ENCODE peak calls at places on chromosomes 1 and 21, in four cellular contexts. One of them, this sample, is unnamed.

GRCh38 chr21:26769613-26770188 is 75.5 kb downstream of the ADAMTS1 start:
- DNase-seq in tibial artery: no peak
- DNase-seq in heart left ventricle: no peak
- DNase-seq in IMR-90: peak; percentile 73
- DNase-seq in this sample: peak; percentile 50

GRCh38 chr1:66925944-66926343 is 1.2 kb downstream of the MIER1 start:
- DNase-seq in IMR-90: no peak
- DNase-seq in heart left ventricle: no peak
- DNase-seq in tibial artery: no peak
- DNase-seq in this sample: no peak

GRCh38 chr1:240595476-240595875 is 16.5 kb downstream of the GREM2 start:
- DNase-seq in IMR-90: no peak
- DNase-seq in heart left ventricle: no peak
- DNase-seq in tibial artery: no peak
- DNase-seq in this sample: no peak

GRCh38 chr1:3271866-3272265 is 182.6 kb upstream of the ARHGEF16 start:
- DNase-seq in IMR-90: no peak
- DNase-seq in heart left ventricle: peak; percentile 48
- DNase-seq in tibial artery: no peak
- DNase-seq in this sample: no peak

GRCh38 chr1:38076455-38076854 is 29.9 kb upstream of the POU3F1 start:
- DNase-seq in tibial artery: no peak
- DNase-seq in IMR-90: no peak
- DNase-seq in heart left ventricle: no peak
- DNase-seq in this sample: no peak

GRCh38 chr21:26795866-26796329 is 49.3 kb downstream of the ADAMTS1 start:
- DNase-seq in tibial artery: peak; percentile 80
- DNase-seq in heart left ventricle: peak; percentile 77
- DNase-seq in IMR-90: peak; percentile 100
- DNase-seq in this sample: no peak

GRCh38 chr1:24149854-24150227 is 6.9 kb upstream of the IL22RA1 start:
- DNase-seq in tibial artery: no peak
- DNase-seq in heart left ventricle: peak; percentile 44
- DNase-seq in IMR-90: peak; percentile 69
- DNase-seq in this sample: no peak

GRCh38 chr1:52296345-52296744 is 69.7 kb downstream of the CC2D1B start:
- DNase-seq in heart left ventricle: no peak
- DNase-seq in tibial artery: no peak
- DNase-seq in IMR-90: peak; percentile 68
- DNase-seq in this sample: peak; percentile 27

GRCh38 chr1:11729498-11730428 is 6.2 kb upstream of the AGTRAP start:
- DNase-seq in tibial artery: no peak
- DNase-seq in heart left ventricle: no peak
- DNase-seq in IMR-90: no peak
- DNase-seq in this sample: peak; percentile 60

GRCh38 chr1:27388337-27389005 is 4.0 kb upstream of the GPR3 start:
- DNase-seq in IMR-90: no peak
- DNase-seq in heart left ventricle: peak; percentile 69
- DNase-seq in tibial artery: peak; percentile 79
- DNase-seq in this sample: peak; percentile 74

GRCh38 chr1:17212487-17213121 is 7.7 kb downstream of the PADI1 start:
- DNase-seq in IMR-90: peak; percentile 73
- DNase-seq in tibial artery: no peak
- DNase-seq in heart left ventricle: no peak
- DNase-seq in this sample: peak; percentile 89

GRCh38 chr21:35697321-35697808 is 363.0 kb downstream of the SETD4 start:
- DNase-seq in tibial artery: peak; percentile 70
- DNase-seq in heart left ventricle: peak; percentile 72
- DNase-seq in IMR-90: peak; percentile 35
- DNase-seq in this sample: peak; percentile 81

GRCh38 chr1:57424231-57425027 is 569 bp upstream of the DAB1 start:
- DNase-seq in IMR-90: peak; percentile 41
- DNase-seq in heart left ventricle: peak; percentile 50
- DNase-seq in tibial artery: no peak
- DNase-seq in this sample: peak; percentile 86

GRCh38 chr1:24995661-24996060 is 65.6 kb upstream of the RUNX3 start:
- DNase-seq in tibial artery: no peak
- DNase-seq in heart left ventricle: no peak
- DNase-seq in IMR-90: no peak
- DNase-seq in this sample: no peak

GRCh38 chr1:6948416-6948815 is 163.2 kb downstream of the CAMTA1 start:
- DNase-seq in heart left ventricle: no peak
- DNase-seq in IMR-90: no peak
- DNase-seq in tibial artery: no peak
- DNase-seq in this sample: no peak

GRCh38 chr1:29798699-29799566 is 562.6 kb downstream of the PTPRU start:
- DNase-seq in IMR-90: no peak
- DNase-seq in tibial artery: no peak
- DNase-seq in heart left ventricle: no peak
- DNase-seq in this sample: no peak

GRCh38 chr1:38476111-38476783 is 383.3 kb downstream of the RRAGC start:
- DNase-seq in heart left ventricle: no peak
- DNase-seq in tibial artery: no peak
- DNase-seq in IMR-90: no peak
- DNase-seq in this sample: no peak

GRCh38 chr1:103492003-103492665 is 33.4 kb upstream of the RNPC3 start:
- DNase-seq in IMR-90: no peak
- DNase-seq in tibial artery: no peak
- DNase-seq in heart left ventricle: no peak
- DNase-seq in this sample: no peak

GRCh38 chr1:247212914-247213617 is 41.2 kb upstream of the ZNF124 start:
- DNase-seq in heart left ventricle: no peak
- DNase-seq in tibial artery: no peak
- DNase-seq in IMR-90: no peak
- DNase-seq in this sample: no peak

GRCh38 chr1:237879195-237879594 is 11.5 kb downstream of the ZP4 start:
- DNase-seq in heart left ventricle: no peak
- DNase-seq in tibial artery: no peak
- DNase-seq in IMR-90: peak; percentile 56
- DNase-seq in this sample: no peak

GRCh38 chr1:9996624-9997582 is at the start of gene RBP7:
- DNase-seq in heart left ventricle: peak; percentile 34
- DNase-seq in IMR-90: no peak
- DNase-seq in tibial artery: peak; percentile 66
- DNase-seq in this sample: no peak

GRCh38 chr1:26293911-26294463 is 12.4 kb downstream of the UBXN11 start:
- DNase-seq in heart left ventricle: no peak
- DNase-seq in IMR-90: no peak
- DNase-seq in tibial artery: peak; percentile 55
- DNase-seq in this sample: no peak

GRCh38 chr1:66351913-66352312 is 182.0 kb upstream of the SGIP1 start:
- DNase-seq in tibial artery: no peak
- DNase-seq in IMR-90: no peak
- DNase-seq in heart left ventricle: no peak
- DNase-seq in this sample: no peak

GRCh38 chr1:2966940-2967725 is 54.1 kb upstream of the ACTRT2 start:
- DNase-seq in heart left ventricle: peak; percentile 12
- DNase-seq in tibial artery: peak; percentile 58
- DNase-seq in IMR-90: no peak
- DNase-seq in this sample: no peak

GRCh38 chr1:27299385-27300252 is 22.3 kb upstream of the TMEM222 start:
- DNase-seq in tibial artery: peak; percentile 65
- DNase-seq in heart left ventricle: peak; percentile 82
- DNase-seq in IMR-90: peak; percentile 100
- DNase-seq in this sample: peak; percentile 76

GRCh38 chr1:14778882-14779594 is 180.6 kb downstream of the KAZN start:
- DNase-seq in IMR-90: peak; percentile 15
- DNase-seq in tibial artery: no peak
- DNase-seq in heart left ventricle: no peak
- DNase-seq in this sample: peak; percentile 56

GRCh38 chr1:245225267-245225666 is 70.5 kb downstream of the KIF26B start:
- DNase-seq in tibial artery: no peak
- DNase-seq in heart left ventricle: no peak
- DNase-seq in IMR-90: peak; percentile 45
- DNase-seq in this sample: peak; percentile 36

GRCh38 chr21:42452401-42453018 is 43.5 kb downstream of the RSPH1 start:
- DNase-seq in IMR-90: no peak
- DNase-seq in tibial artery: no peak
- DNase-seq in heart left ventricle: no peak
- DNase-seq in this sample: no peak

GRCh38 chr1:195897072-195897471 is 711.2 kb downstream of the KCNT2 start:
- DNase-seq in heart left ventricle: no peak
- DNase-seq in IMR-90: no peak
- DNase-seq in tibial artery: no peak
- DNase-seq in this sample: no peak

GRCh38 chr1:196563768-196564167 is 44.5 kb downstream of the KCNT2 start:
- DNase-seq in tibial artery: no peak
- DNase-seq in heart left ventricle: no peak
- DNase-seq in IMR-90: no peak
- DNase-seq in this sample: no peak

GRCh38 chr1:7218210-7218832 is 433.1 kb downstream of the CAMTA1 start:
- DNase-seq in tibial artery: no peak
- DNase-seq in IMR-90: peak; percentile 63
- DNase-seq in heart left ventricle: no peak
- DNase-seq in this sample: peak; percentile 60

GRCh38 chr1:93171549-93172050 is 8.6 kb downstream of the TMED5 start:
- DNase-seq in heart left ventricle: no peak
- DNase-seq in IMR-90: peak; percentile 39
- DNase-seq in tibial artery: no peak
- DNase-seq in this sample: no peak

GRCh38 chr1:223233410-223234163 is 90.5 kb upstream of the TLR5 start:
- DNase-seq in IMR-90: peak; percentile 92
- DNase-seq in heart left ventricle: peak; percentile 33
- DNase-seq in tibial artery: no peak
- DNase-seq in this sample: peak; percentile 73

GRCh38 chr1:33370286-33370685 is 49.4 kb upstream of the A3GALT2 start:
- DNase-seq in IMR-90: peak; percentile 77
- DNase-seq in heart left ventricle: peak; percentile 86
- DNase-seq in tibial artery: no peak
- DNase-seq in this sample: peak; percentile 69

GRCh38 chr1:177820213-177820612 is 149.6 kb downstream of the SEC16B start:
- DNase-seq in IMR-90: no peak
- DNase-seq in tibial artery: no peak
- DNase-seq in heart left ventricle: no peak
- DNase-seq in this sample: no peak

DNA sequence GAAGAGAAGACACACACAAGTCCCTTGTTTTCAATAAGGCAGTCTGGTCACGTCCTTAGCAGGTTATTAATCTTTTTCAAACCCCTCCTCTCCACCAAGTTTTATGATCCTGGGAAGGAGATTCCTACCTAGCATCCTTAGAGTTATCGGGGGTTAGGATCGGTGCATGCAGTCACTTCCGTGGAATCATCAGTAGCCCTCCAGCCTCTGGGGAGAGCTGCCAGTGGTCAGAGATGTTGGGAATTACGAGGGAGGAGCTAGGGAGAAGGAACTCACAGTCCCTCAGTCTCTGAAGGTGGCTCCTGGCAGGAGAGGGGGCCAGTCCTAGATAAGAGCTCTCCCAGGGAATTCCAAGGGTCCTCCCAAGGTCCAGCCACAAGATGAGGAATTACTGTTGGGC is 57.7 kb upstream of the ATP5PO start:
- DNase-seq in IMR-90: no peak
- DNase-seq in heart left ventricle: no peak
- DNase-seq in tibial artery: no peak
- DNase-seq in this sample: no peak
- H3K4me1 ChIP-seq in IMR-90: peaks cover 29% of the 10 kb centered on the region
- H3K4me1 ChIP-seq in heart left ventricle: peaks cover 32% of the 10 kb centered on the region
- H3K4me1 ChIP-seq in tibial artery: peaks cover 17% of the 10 kb centered on the region
- H3K4me1 ChIP-seq in this sample: peaks cover 68% of the 10 kb centered on the region

GRCh38 chr21:44089001-44089911 is 17.9 kb upstream of the PWP2 start:
- DNase-seq in heart left ventricle: no peak
- DNase-seq in IMR-90: no peak
- DNase-seq in tibial artery: peak; percentile 41
- DNase-seq in this sample: no peak
- H3K27ac ChIP-seq in heart left ventricle: no peak overlapping the region
- H3K27ac ChIP-seq in IMR-90: no peak overlapping the region
- H3K27ac ChIP-seq in tibial artery: no peak overlapping the region
- H3K27ac ChIP-seq in this sample: no peak overlapping the region

DNA sequence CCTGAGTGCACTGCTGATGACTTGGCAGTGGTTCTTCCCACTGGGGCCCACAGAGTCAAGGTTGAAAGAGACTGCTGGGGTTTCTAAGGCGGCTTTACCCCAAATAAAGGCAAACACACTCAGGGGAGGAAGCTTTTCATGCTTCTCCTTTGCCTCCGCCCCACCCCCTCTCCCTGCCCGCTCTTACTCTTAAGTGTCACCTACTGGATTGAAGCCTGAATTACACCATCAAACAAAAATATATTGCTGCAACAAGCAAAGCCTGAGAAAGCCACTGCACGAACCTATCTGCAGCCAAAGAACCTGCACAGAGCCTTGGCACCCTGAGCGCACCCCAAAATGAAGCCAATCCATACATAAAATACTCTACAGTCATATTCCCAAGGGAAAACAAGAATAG is 63.1 kb downstream of the PTGFR start:
- DNase-seq in tibial artery: no peak
- DNase-seq in heart left ventricle: no peak
- DNase-seq in IMR-90: no peak
- DNase-seq in this sample: peak; percentile 10
- TF ChIP-seq CTCF in tibial artery: no peak
- TF ChIP-seq CTCF in heart left ventricle: no peak
- TF ChIP-seq CTCF in IMR-90: no peak
- TF ChIP-seq CTCF in this sample: no peak

DNA sequence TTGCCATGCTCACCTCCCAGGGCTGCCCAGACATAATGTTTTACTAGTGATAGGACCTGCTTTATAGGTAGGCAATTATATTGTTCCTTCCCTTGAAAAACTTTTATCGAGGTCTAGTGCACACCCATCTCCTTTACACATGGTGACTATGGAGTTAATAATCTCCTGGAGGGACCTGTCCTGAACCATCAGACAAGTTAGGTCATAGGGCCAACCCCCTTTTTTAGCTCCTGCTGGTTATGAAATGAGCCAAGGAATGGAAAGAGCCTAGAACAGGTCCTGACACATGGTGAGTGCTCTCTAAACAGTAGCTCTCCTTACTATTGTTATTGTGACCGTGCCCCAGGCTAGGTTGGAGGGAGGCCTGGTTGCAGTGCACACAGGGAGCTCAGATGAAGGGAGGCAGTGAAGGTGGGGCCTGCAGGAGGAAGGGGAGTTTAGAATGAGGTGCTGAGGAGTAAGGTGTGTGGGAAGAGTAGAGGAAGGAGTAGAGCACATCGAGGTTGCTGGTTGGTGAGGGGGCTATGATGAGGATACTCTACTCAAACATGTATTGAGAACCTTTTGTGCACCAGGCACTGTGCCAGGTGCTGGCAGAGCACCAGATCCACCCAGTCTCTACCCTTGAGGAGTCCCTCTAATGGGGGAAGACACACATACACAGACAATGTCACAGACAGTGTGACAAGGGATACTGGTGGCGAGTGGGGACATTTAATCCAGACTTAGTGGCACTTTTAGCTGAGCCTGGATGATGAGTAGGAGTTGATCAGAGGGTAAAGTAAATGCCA is 14.1 kb upstream of the LMNA start:
- DNase-seq in heart left ventricle: no peak
- DNase-seq in IMR-90: no peak
- DNase-seq in tibial artery: no peak
- DNase-seq in this sample: no peak
- H3K4me1 ChIP-seq in heart left ventricle: peaks cover 64% of the 10 kb centered on the region
- H3K4me1 ChIP-seq in IMR-90: peaks cover 43% of the 10 kb centered on the region
- H3K4me1 ChIP-seq in tibial artery: peaks cover 70% of the 10 kb centered on the region
- H3K4me1 ChIP-seq in this sample: peaks cover 22% of the 10 kb centered on the region

GRCh38 chr1:157105988-157106812 is 6.6 kb upstream of the ETV3L start:
- DNase-seq in IMR-90: peak; percentile 97
- DNase-seq in heart left ventricle: no peak
- DNase-seq in tibial artery: peak; percentile 64
- DNase-seq in this sample: peak; percentile 70
- H3K27ac ChIP-seq in IMR-90: peak overlapping the region; percentile 80
- H3K27ac ChIP-seq in heart left ventricle: no peak overlapping the region
- H3K27ac ChIP-seq in tibial artery: no peak overlapping the region
- H3K27ac ChIP-seq in this sample: no peak overlapping the region

This sample was measured in cardiac muscle cell.